ENCODE peak calls at places on chromosomes 16 and 17, in eight cellular contexts. One of them, this sample, is unnamed.

GRCh38 chr16:1723450-1724147 is 17.6 kb downstream of the MAPK8IP3 start:
- DNase-seq in prostate gland: peak; percentile 35
- DNase-seq in small intestine: peak; percentile 51
- DNase-seq in upper lobe of left lung: no peak
- DNase-seq in tibial artery: no peak
- DNase-seq in fibroblast of lung: peak; percentile 19
- DNase-seq in neural progenitor cell: peak; percentile 47
- DNase-seq in Caco-2: peak; percentile 51
- DNase-seq in this sample: no peak

GRCh38 chr17:72192409-72193192 is 71.8 kb downstream of the SOX9 start:
- DNase-seq in prostate gland: no peak
- DNase-seq in small intestine: no peak
- DNase-seq in upper lobe of left lung: no peak
- DNase-seq in tibial artery: peak; percentile 71
- DNase-seq in fibroblast of lung: peak; percentile 98
- DNase-seq in neural progenitor cell: no peak
- DNase-seq in Caco-2: no peak
- DNase-seq in this sample: peak; percentile 34

GRCh38 chr16:3503513-3503912 is 2.7 kb downstream of the CLUAP1 start:
- DNase-seq in prostate gland: no peak
- DNase-seq in small intestine: peak; percentile 53
- DNase-seq in upper lobe of left lung: no peak
- DNase-seq in tibial artery: peak; percentile 25
- DNase-seq in fibroblast of lung: no peak
- DNase-seq in neural progenitor cell: no peak
- DNase-seq in Caco-2: no peak
- DNase-seq in this sample: no peak

GRCh38 chr17:61366715-61367413 is 32.8 kb upstream of the TBX2 start:
- DNase-seq in prostate gland: no peak
- DNase-seq in small intestine: peak; percentile 33
- DNase-seq in upper lobe of left lung: no peak
- DNase-seq in tibial artery: no peak
- DNase-seq in fibroblast of lung: no peak
- DNase-seq in neural progenitor cell: no peak
- DNase-seq in Caco-2: no peak
- DNase-seq in this sample: no peak

GRCh38 chr16:4091638-4092037 is 24.6 kb downstream of the ADCY9 start:
- DNase-seq in prostate gland: no peak
- DNase-seq in small intestine: no peak
- DNase-seq in upper lobe of left lung: no peak
- DNase-seq in tibial artery: no peak
- DNase-seq in fibroblast of lung: no peak
- DNase-seq in neural progenitor cell: no peak
- DNase-seq in Caco-2: no peak
- DNase-seq in this sample: no peak

GRCh38 chr17:36881323-36881722 is 56.0 kb upstream of the LHX1 start:
- DNase-seq in prostate gland: no peak
- DNase-seq in small intestine: no peak
- DNase-seq in upper lobe of left lung: no peak
- DNase-seq in tibial artery: no peak
- DNase-seq in fibroblast of lung: no peak
- DNase-seq in neural progenitor cell: no peak
- DNase-seq in Caco-2: no peak
- DNase-seq in this sample: no peak

GRCh38 chr16:30893082-30893743 is 664 bp downstream of the BCL7C start:
- DNase-seq in prostate gland: no peak
- DNase-seq in small intestine: no peak
- DNase-seq in upper lobe of left lung: peak; percentile 80
- DNase-seq in tibial artery: no peak
- DNase-seq in fibroblast of lung: no peak
- DNase-seq in neural progenitor cell: peak; percentile 49
- DNase-seq in Caco-2: no peak
- DNase-seq in this sample: no peak

GRCh38 chr17:869067-869466 is 86.9 kb downstream of the MRM3 start:
- DNase-seq in prostate gland: no peak
- DNase-seq in small intestine: no peak
- DNase-seq in upper lobe of left lung: no peak
- DNase-seq in tibial artery: peak; percentile 93
- DNase-seq in fibroblast of lung: peak; percentile 65
- DNase-seq in neural progenitor cell: no peak
- DNase-seq in Caco-2: no peak
- DNase-seq in this sample: no peak

GRCh38 chr16:15434425-15435215 is at the start of gene BMERB1:
- DNase-seq in prostate gland: no peak
- DNase-seq in small intestine: no peak
- DNase-seq in upper lobe of left lung: peak; percentile 89
- DNase-seq in tibial artery: peak; percentile 91
- DNase-seq in fibroblast of lung: peak; percentile 75
- DNase-seq in neural progenitor cell: peak; percentile 92
- DNase-seq in Caco-2: no peak
- DNase-seq in this sample: no peak

GRCh38 chr17:33509331-33509730 is 216.2 kb upstream of the ASIC2 start:
- DNase-seq in prostate gland: peak; percentile 85
- DNase-seq in small intestine: no peak
- DNase-seq in upper lobe of left lung: no peak
- DNase-seq in tibial artery: no peak
- DNase-seq in fibroblast of lung: no peak
- DNase-seq in neural progenitor cell: no peak
- DNase-seq in Caco-2: no peak
- DNase-seq in this sample: no peak

GRCh38 chr17:57954421-57955182 is 610 bp downstream of the CUEDC1 start:
- DNase-seq in prostate gland: peak; percentile 59
- DNase-seq in small intestine: no peak
- DNase-seq in upper lobe of left lung: peak; percentile 91
- DNase-seq in tibial artery: peak; percentile 94
- DNase-seq in fibroblast of lung: peak; percentile 42
- DNase-seq in neural progenitor cell: peak; percentile 78
- DNase-seq in Caco-2: peak; percentile 66
- DNase-seq in this sample: no peak

GRCh38 chr16:51982715-51983680 is 563.9 kb downstream of the TOX3 start:
- DNase-seq in prostate gland: peak; percentile 61
- DNase-seq in small intestine: peak; percentile 73
- DNase-seq in upper lobe of left lung: no peak
- DNase-seq in tibial artery: no peak
- DNase-seq in fibroblast of lung: peak; percentile 56
- DNase-seq in neural progenitor cell: peak; percentile 84
- DNase-seq in Caco-2: peak; percentile 76
- DNase-seq in this sample: no peak

GRCh38 chr16:15609286-15609649 is 33.7 kb downstream of the MARF1 start:
- DNase-seq in prostate gland: no peak
- DNase-seq in small intestine: no peak
- DNase-seq in upper lobe of left lung: no peak
- DNase-seq in tibial artery: no peak
- DNase-seq in fibroblast of lung: no peak
- DNase-seq in neural progenitor cell: no peak
- DNase-seq in Caco-2: no peak
- DNase-seq in this sample: no peak

GRCh38 chr16:64830653-64831052 is 291.2 kb downstream of the CDH11 start:
- DNase-seq in prostate gland: no peak
- DNase-seq in small intestine: no peak
- DNase-seq in upper lobe of left lung: no peak
- DNase-seq in tibial artery: no peak
- DNase-seq in fibroblast of lung: peak; percentile 40
- DNase-seq in neural progenitor cell: no peak
- DNase-seq in Caco-2: no peak
- DNase-seq in this sample: peak; percentile 52

DNA sequence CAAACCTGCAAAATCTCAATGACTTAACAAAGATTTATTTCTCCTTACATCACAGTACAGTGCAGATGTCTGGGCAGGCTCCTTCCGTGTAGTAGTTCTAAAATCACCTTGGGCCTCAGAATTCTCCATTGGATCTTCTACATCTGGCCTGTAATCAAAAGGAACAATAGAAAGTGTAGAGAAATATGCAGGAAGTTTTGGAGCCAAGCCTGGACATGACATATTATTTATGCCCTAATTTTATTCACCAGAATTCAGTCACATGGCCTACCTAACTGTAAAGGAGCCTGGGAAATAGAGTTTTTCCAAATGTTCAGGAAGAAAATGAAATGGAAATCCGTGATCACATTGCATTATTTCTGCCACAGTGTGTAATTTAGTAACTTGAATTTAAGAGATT is 58.2 kb downstream of the CYB561 start:
- DNase-seq in prostate gland: no peak
- DNase-seq in small intestine: no peak
- DNase-seq in upper lobe of left lung: no peak
- DNase-seq in tibial artery: no peak
- DNase-seq in fibroblast of lung: no peak
- DNase-seq in neural progenitor cell: no peak
- DNase-seq in Caco-2: no peak
- DNase-seq in this sample: no peak
- H3K4me3 ChIP-seq in prostate gland: no peak overlapping the region
- H3K4me3 ChIP-seq in small intestine: no peak overlapping the region
- H3K4me3 ChIP-seq in upper lobe of left lung: no peak overlapping the region
- H3K4me3 ChIP-seq in tibial artery: no peak overlapping the region
- H3K4me3 ChIP-seq in fibroblast of lung: no peak overlapping the region
- H3K4me3 ChIP-seq in neural progenitor cell: no peak overlapping the region
- H3K4me3 ChIP-seq in Caco-2: no peak overlapping the region
- H3K4me3 ChIP-seq in this sample: no peak overlapping the region

GRCh38 chr16:84071151-84071550 is 28.6 kb upstream of the SLC38A8 start:
- DNase-seq in prostate gland: no peak
- DNase-seq in small intestine: no peak
- DNase-seq in upper lobe of left lung: no peak
- DNase-seq in tibial artery: no peak
- DNase-seq in fibroblast of lung: no peak
- DNase-seq in neural progenitor cell: no peak
- DNase-seq in Caco-2: no peak
- DNase-seq in this sample: no peak
- H3K36me3 ChIP-seq in prostate gland: peaks cover 25% of the 10 kb centered on the region
- H3K36me3 ChIP-seq in small intestine: peaks cover 18% of the 10 kb centered on the region
- H3K36me3 ChIP-seq in upper lobe of left lung: peaks cover 96% of the 10 kb centered on the region
- H3K36me3 ChIP-seq in tibial artery: peaks cover 90% of the 10 kb centered on the region
- H3K36me3 ChIP-seq in fibroblast of lung: peaks cover 8% of the 10 kb centered on the region
- H3K36me3 ChIP-seq in neural progenitor cell: no peaks in the 10 kb centered on the region
- H3K36me3 ChIP-seq in Caco-2: peaks cover 11% of the 10 kb centered on the region
- H3K36me3 ChIP-seq in this sample: peaks cover 38% of the 10 kb centered on the region

GRCh38 chr17:66548659-66549311 is 246.4 kb downstream of the PRKCA start:
- DNase-seq in prostate gland: no peak
- DNase-seq in small intestine: no peak
- DNase-seq in upper lobe of left lung: no peak
- DNase-seq in tibial artery: no peak
- DNase-seq in fibroblast of lung: no peak
- DNase-seq in neural progenitor cell: no peak
- DNase-seq in Caco-2: peak; percentile 26
- DNase-seq in this sample: no peak
- H3K4me3 ChIP-seq in prostate gland: no peak overlapping the region
- H3K4me3 ChIP-seq in small intestine: no peak overlapping the region
- H3K4me3 ChIP-seq in upper lobe of left lung: no peak overlapping the region
- H3K4me3 ChIP-seq in tibial artery: no peak overlapping the region
- H3K4me3 ChIP-seq in fibroblast of lung: no peak overlapping the region
- H3K4me3 ChIP-seq in neural progenitor cell: no peak overlapping the region
- H3K4me3 ChIP-seq in Caco-2: no peak overlapping the region
- H3K4me3 ChIP-seq in this sample: no peak overlapping the region

GRCh38 chr17:21149626-21150025 is 22.9 kb downstream of the DHRS7B start:
- DNase-seq in prostate gland: no peak
- DNase-seq in small intestine: no peak
- DNase-seq in upper lobe of left lung: no peak
- DNase-seq in tibial artery: no peak
- DNase-seq in fibroblast of lung: no peak
- DNase-seq in neural progenitor cell: no peak
- DNase-seq in Caco-2: no peak
- DNase-seq in this sample: no peak

GRCh38 chr17:21140911-21141310 is 14.1 kb downstream of the DHRS7B start:
- DNase-seq in prostate gland: no peak
- DNase-seq in small intestine: no peak
- DNase-seq in upper lobe of left lung: no peak
- DNase-seq in tibial artery: no peak
- DNase-seq in fibroblast of lung: no peak
- DNase-seq in neural progenitor cell: no peak
- DNase-seq in Caco-2: no peak
- DNase-seq in this sample: no peak

GRCh38 chr17:21143695-21144094 is 16.9 kb downstream of the DHRS7B start:
- DNase-seq in prostate gland: no peak
- DNase-seq in small intestine: no peak
- DNase-seq in upper lobe of left lung: no peak
- DNase-seq in tibial artery: no peak
- DNase-seq in fibroblast of lung: no peak
- DNase-seq in neural progenitor cell: no peak
- DNase-seq in Caco-2: no peak
- DNase-seq in this sample: no peak

GRCh38 chr17:21146362-21147021 is 19.7 kb downstream of the DHRS7B start:
- DNase-seq in prostate gland: no peak
- DNase-seq in small intestine: no peak
- DNase-seq in upper lobe of left lung: no peak
- DNase-seq in tibial artery: no peak
- DNase-seq in fibroblast of lung: no peak
- DNase-seq in neural progenitor cell: no peak
- DNase-seq in Caco-2: no peak
- DNase-seq in this sample: no peak
- H3K36me3 ChIP-seq in prostate gland: no peaks in the 10 kb centered on the region
- H3K36me3 ChIP-seq in small intestine: no peaks in the 10 kb centered on the region
- H3K36me3 ChIP-seq in upper lobe of left lung: no peaks in the 10 kb centered on the region
- H3K36me3 ChIP-seq in tibial artery: peaks cover 4% of the 10 kb centered on the region
- H3K36me3 ChIP-seq in fibroblast of lung: no peaks in the 10 kb centered on the region
- H3K36me3 ChIP-seq in neural progenitor cell: no peaks in the 10 kb centered on the region
- H3K36me3 ChIP-seq in Caco-2: peaks cover 2% of the 10 kb centered on the region
- H3K36me3 ChIP-seq in this sample: no peaks in the 10 kb centered on the region

DNA sequence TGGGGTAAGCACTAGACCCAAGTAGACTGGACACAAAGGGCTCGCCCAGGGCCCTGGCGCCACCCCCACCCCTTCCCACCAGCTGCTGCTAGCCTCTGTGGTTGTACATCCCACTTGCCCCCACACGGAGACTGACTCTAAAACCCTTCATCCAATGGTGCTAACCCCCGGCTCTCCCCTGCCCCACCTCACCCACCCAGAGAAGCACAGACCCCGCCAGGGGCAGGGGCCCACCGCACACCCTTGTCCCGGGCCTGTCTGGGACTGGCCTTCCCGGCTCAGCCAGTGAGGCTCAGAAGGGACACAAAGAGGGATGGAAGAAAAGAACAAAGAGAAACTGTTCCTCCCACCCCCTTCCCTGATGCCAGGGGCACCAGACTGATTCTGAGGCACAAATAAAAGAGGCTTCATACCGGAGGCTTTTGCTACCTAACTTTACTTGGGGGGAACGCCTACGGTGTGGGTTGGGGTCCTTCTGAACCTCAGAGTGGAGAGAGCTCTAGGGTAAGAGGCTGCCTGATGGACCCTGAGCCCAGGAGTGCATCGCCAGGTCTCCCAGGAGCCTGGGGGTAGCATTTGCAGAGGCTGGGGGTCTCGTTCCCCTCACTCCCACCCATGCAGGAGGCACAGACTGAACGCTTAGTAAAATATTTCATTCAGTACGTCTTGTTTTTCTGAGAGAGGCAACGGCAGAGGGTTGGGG is 8.2 kb downstream of the CORO6 start:
- DNase-seq in prostate gland: no peak
- DNase-seq in small intestine: no peak
- DNase-seq in upper lobe of left lung: peak; percentile 73
- DNase-seq in tibial artery: no peak
- DNase-seq in fibroblast of lung: no peak
- DNase-seq in neural progenitor cell: peak; percentile 62
- DNase-seq in Caco-2: no peak
- DNase-seq in this sample: no peak
- H3K4me3 ChIP-seq in prostate gland: no peak overlapping the region
- H3K4me3 ChIP-seq in small intestine: no peak overlapping the region
- H3K4me3 ChIP-seq in upper lobe of left lung: no peak overlapping the region
- H3K4me3 ChIP-seq in tibial artery: no peak overlapping the region
- H3K4me3 ChIP-seq in fibroblast of lung: no peak overlapping the region
- H3K4me3 ChIP-seq in neural progenitor cell: no peak overlapping the region
- H3K4me3 ChIP-seq in Caco-2: no peak overlapping the region
- H3K4me3 ChIP-seq in this sample: no peak overlapping the region

GRCh38 chr17:8481703-8482102 is 46.0 kb downstream of the NDEL1 start:
- DNase-seq in prostate gland: no peak
- DNase-seq in small intestine: no peak
- DNase-seq in upper lobe of left lung: no peak
- DNase-seq in tibial artery: no peak
- DNase-seq in fibroblast of lung: no peak
- DNase-seq in neural progenitor cell: no peak
- DNase-seq in Caco-2: no peak
- DNase-seq in this sample: no peak
- H3K36me3 ChIP-seq in prostate gland: peaks cover 5% of the 10 kb centered on the region
- H3K36me3 ChIP-seq in small intestine: peaks cover 3% of the 10 kb centered on the region
- H3K36me3 ChIP-seq in upper lobe of left lung: peaks cover 82% of the 10 kb centered on the region
- H3K36me3 ChIP-seq in tibial artery: peaks cover 97% of the 10 kb centered on the region
- H3K36me3 ChIP-seq in fibroblast of lung: peaks cover 18% of the 10 kb centered on the region
- H3K36me3 ChIP-seq in neural progenitor cell: peaks cover 32% of the 10 kb centered on the region
- H3K36me3 ChIP-seq in Caco-2: no peaks in the 10 kb centered on the region
- H3K36me3 ChIP-seq in this sample: peaks cover 24% of the 10 kb centered on the region

This sample was measured in BJ.